ENCODE peak calls at places on chromosomes 16 and 17, in nine cellular contexts. G is fibroblast of the aortic adventitia, H is coronary artery, Z is GM10248, E is foreskin keratinocyte, X is transverse colon, J is tibial artery, F is choroid plexus epithelial cell, W is OCI-LY7. Y is an unnamed sample.

GRCh38 chr16:77584205-77584859 is 138.0 kb upstream of the NUDT7 start:
- DNase-seq in X (peak; percentile 26), F (peak; percentile 87), Z (peak; percentile 48), J (no peak), W (peak; percentile 57), E (peak; percentile 7), H (no peak), G (peak; percentile 87), Y (peak; percentile 43)

GRCh38 chr17:27578718-27579085 is 52.3 kb upstream of the LGALS9 start:
- DNase-seq in J (no peak), W (no peak), H (no peak), G (peak; percentile 37), Z (peak; percentile 82), E (no peak), X (no peak), F (peak; percentile 70), Y (no peak)

GRCh38 chr16:68257251-68257905 is 6.9 kb upstream of the SLC7A6 start:
- DNase-seq in E (no peak), W (peak; percentile 95), G (no peak), H (no peak), F (no peak), X (peak; percentile 63), J (no peak), Z (peak; percentile 80), Y (no peak)

GRCh38 chr17:78785663-78786057 is 3.6 kb upstream of the CYTH1 start:
- DNase-seq in W (no peak), F (no peak), H (no peak), J (peak; percentile 39), G (no peak), Z (no peak), X (no peak), E (no peak), Y (no peak)

GRCh38 chr16:50588276-50588675 is 40.1 kb downstream of the NKD1 start:
- DNase-seq in F (no peak), Z (no peak), E (no peak), J (no peak), W (no peak), G (no peak), H (no peak), X (no peak), Y (no peak)

GRCh38 chr16:74774223-74775139 is at the start of gene FA2H:
- DNase-seq in W (peak; percentile 87), F (peak; percentile 33), E (peak; percentile 23), Z (peak; percentile 91), G (no peak), H (no peak), X (peak; percentile 93), J (no peak), Y (peak; percentile 90)

GRCh38 chr17:6191405-6192095 is 121.4 kb downstream of the WSCD1 start:
- DNase-seq in Z (no peak), W (no peak), X (no peak), F (no peak), E (no peak), G (no peak), H (no peak), J (no peak), Y (no peak)

GRCh38 chr17:74202879-74203432 is 522 bp upstream of the RPL38 start:
- DNase-seq in F (no peak), H (no peak), Z (no peak), E (no peak), W (no peak), J (no peak), X (no peak), G (no peak), Y (no peak)

GRCh38 chr16:67814567-67814966 is 7.9 kb downstream of the TSNAXIP1 start:
- DNase-seq in E (no peak), J (no peak), H (no peak), Z (no peak), F (no peak), W (no peak), G (no peak), X (peak; percentile 54), Y (no peak)

GRCh38 chr17:27384721-27385120 is 71.5 kb upstream of the KSR1 start:
- DNase-seq in F (no peak), H (no peak), E (no peak), Z (no peak), W (no peak), X (no peak), J (no peak), G (peak; percentile 69), Y (no peak)

DNA sequence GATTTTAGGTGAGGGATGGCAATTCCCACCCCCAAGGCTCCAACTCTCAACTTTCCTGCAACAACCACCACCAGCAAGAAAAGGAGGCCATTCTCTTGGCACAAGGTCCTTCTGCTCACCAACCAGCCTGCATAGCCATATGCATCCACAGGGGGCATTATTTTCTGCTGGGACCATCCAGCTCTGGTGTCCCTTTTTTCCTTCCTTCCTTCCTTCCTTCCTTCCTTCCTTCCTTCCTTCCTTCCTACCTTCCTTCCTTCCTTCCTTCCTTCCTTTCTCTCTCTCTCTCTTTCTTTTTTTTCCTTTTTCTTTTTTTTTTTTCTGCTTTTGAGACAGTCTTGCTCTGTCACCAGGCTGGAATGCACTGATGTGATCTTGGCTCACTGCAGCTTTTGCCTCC is 21.1 kb upstream of the COX10 start:
- DNase-seq in J (no peak), X (no peak), H (no peak), F (no peak), Z (no peak), W (no peak), E (no peak), G (no peak), Y (no peak)
- TF ChIP-seq CTCF in J (no peak), X (peak; percentile 28), H (no peak), F (peak; percentile 54), Z (peak; percentile 15), W (peak; percentile 41), E (peak; percentile 43), G (peak; percentile 35), Y (no peak)

GRCh38 chr17:49219987-49220386 is 9.5 kb downstream of the ABI3 start:
- DNase-seq in F (no peak), E (no peak), X (no peak), Z (no peak), J (no peak), W (no peak), H (no peak), G (no peak), Y (no peak)

GRCh38 chr17:49217651-49218413 is 7.3 kb downstream of the ABI3 start:
- DNase-seq in Z (peak; percentile 84), X (peak; percentile 66), G (no peak), F (no peak), E (no peak), W (peak; percentile 46), J (peak; percentile 81), H (no peak), Y (peak; percentile 45)

GRCh38 chr17:49216953-49217650 is 6.6 kb downstream of the ABI3 start:
- DNase-seq in F (no peak), Z (no peak), W (no peak), G (no peak), X (peak; percentile 71), H (no peak), E (no peak), J (no peak), Y (peak; percentile 55)

GRCh38 chr17:49216482-49216881 is 6.0 kb downstream of the ABI3 start:
- DNase-seq in E (no peak), X (no peak), G (no peak), Z (no peak), W (no peak), F (no peak), H (no peak), J (no peak), Y (no peak)

GRCh38 chr17:49218941-49219913 is 8.7 kb downstream of the ABI3 start:
- DNase-seq in W (peak; percentile 55), Z (peak; percentile 73), J (no peak), G (no peak), X (peak; percentile 56), E (no peak), H (no peak), F (no peak), Y (no peak)
- TF ChIP-seq CTCF in W (peak; percentile 76), Z (peak; percentile 61), J (no peak), G (peak; percentile 12), X (no peak), E (peak; percentile 46), H (no peak), F (peak; percentile 43), Y (no peak)

DNA sequence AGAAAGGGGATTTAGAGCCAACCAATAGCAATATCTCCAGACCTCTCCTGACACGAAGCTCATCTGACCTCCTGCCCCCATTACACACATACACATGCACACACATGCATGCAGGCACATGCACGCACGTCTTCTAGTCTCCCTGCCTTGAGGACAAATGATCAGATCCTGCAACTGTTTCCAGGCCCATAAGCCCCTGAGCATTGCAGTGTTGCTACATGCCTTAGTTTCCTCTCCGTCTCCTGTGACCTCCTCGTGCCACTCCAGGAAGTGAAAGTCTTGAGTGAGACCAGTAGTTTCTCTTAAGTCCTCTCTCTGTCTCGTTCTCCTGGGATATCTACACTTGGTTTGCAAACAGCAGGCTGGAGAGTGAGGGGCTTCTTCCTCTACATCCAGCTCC is 8.2 kb downstream of the CIITA start:
- DNase-seq in F (no peak), J (no peak), E (no peak), X (no peak), Z (no peak), W (peak; percentile 48), G (no peak), H (no peak), Y (no peak)
- TF ChIP-seq CTCF in F (no peak), J (no peak), E (no peak), X (no peak), Z (no peak), W (no peak), G (no peak), H (no peak), Y (no peak)

GRCh38 chr16:11249233-11250061 is 6.6 kb downstream of the SOCS1 start:
- DNase-seq in F (no peak), G (no peak), H (no peak), W (no peak), X (no peak), Z (no peak), E (no peak), J (no peak), Y (no peak)
- TF ChIP-seq CTCF in F (no peak), G (no peak), H (no peak), W (no peak), X (no peak), Z (no peak), E (no peak), J (no peak), Y (no peak)

GRCh38 chr17:30970757-30971567 is at the start of gene RNF135:
- DNase-seq in G (peak; percentile 87), Z (peak; percentile 83), W (no peak), E (peak; percentile 61), H (peak; percentile 90), F (peak; percentile 84), X (peak; percentile 88), J (peak; percentile 94), Y (peak; percentile 89)
- TF ChIP-seq CTCF in G (peak; percentile 23), Z (no peak), W (no peak), E (no peak), H (no peak), F (no peak), X (peak; percentile 39), J (peak; percentile 72), Y (no peak)